ENCODE peak calls at places on chromosomes 16 and 17, in six cellular contexts. One of them, this sample, is unnamed.

GRCh38 chr17:18172528-18173278 is 10.9 kb upstream of the ALKBH5 start:
- DNase-seq in HL-60: no peak
- DNase-seq in CD8-positive, alpha-beta T cell: no peak
- DNase-seq in breast epithelium: no peak
- DNase-seq in mucosa of descending colon: no peak
- DNase-seq in brain microvascular endothelial cell: no peak
- DNase-seq in this sample: no peak

GRCh38 chr17:82882715-82883446 is 43.1 kb upstream of the ZNF750 start:
- DNase-seq in mucosa of descending colon: peak
- DNase-seq in brain microvascular endothelial cell: no peak
- DNase-seq in breast epithelium: peak
- DNase-seq in CD8-positive, alpha-beta T cell: peak
- DNase-seq in HL-60: no peak
- DNase-seq in this sample: peak

GRCh38 chr16:75273054-75273925 is 21.9 kb upstream of the BCAR1 start:
- DNase-seq in brain microvascular endothelial cell: no peak
- DNase-seq in CD8-positive, alpha-beta T cell: no peak
- DNase-seq in HL-60: no peak
- DNase-seq in mucosa of descending colon: no peak
- DNase-seq in breast epithelium: no peak
- DNase-seq in this sample: no peak

GRCh38 chr17:72614871-72615626 is 477.4 kb downstream of the SLC39A11 start:
- DNase-seq in brain microvascular endothelial cell: peak
- DNase-seq in CD8-positive, alpha-beta T cell: no peak
- DNase-seq in breast epithelium: peak
- DNase-seq in mucosa of descending colon: peak
- DNase-seq in HL-60: no peak
- DNase-seq in this sample: no peak

GRCh38 chr17:69723316-69723715 is 308.8 kb downstream of the MAP2K6 start:
- DNase-seq in brain microvascular endothelial cell: no peak
- DNase-seq in CD8-positive, alpha-beta T cell: no peak
- DNase-seq in HL-60: no peak
- DNase-seq in breast epithelium: no peak
- DNase-seq in mucosa of descending colon: no peak
- DNase-seq in this sample: no peak

GRCh38 chr17:78759203-78759968 is 22.7 kb downstream of the CYTH1 start:
- DNase-seq in CD8-positive, alpha-beta T cell: peak
- DNase-seq in brain microvascular endothelial cell: peak
- DNase-seq in mucosa of descending colon: peak
- DNase-seq in breast epithelium: no peak
- DNase-seq in HL-60: peak
- DNase-seq in this sample: no peak

GRCh38 chr16:11133344-11133921 is 122.6 kb downstream of the SOCS1 start:
- DNase-seq in mucosa of descending colon: peak
- DNase-seq in HL-60: peak
- DNase-seq in brain microvascular endothelial cell: peak
- DNase-seq in breast epithelium: peak
- DNase-seq in CD8-positive, alpha-beta T cell: no peak
- DNase-seq in this sample: peak

GRCh38 chr16:85347213-85347591 is 234.9 kb upstream of the CIBAR2 start:
- DNase-seq in HL-60: peak
- DNase-seq in CD8-positive, alpha-beta T cell: no peak
- DNase-seq in mucosa of descending colon: peak
- DNase-seq in breast epithelium: no peak
- DNase-seq in brain microvascular endothelial cell: no peak
- DNase-seq in this sample: no peak

GRCh38 chr16:87926246-87927194 is 9.8 kb downstream of the CA5A start:
- DNase-seq in CD8-positive, alpha-beta T cell: no peak
- DNase-seq in breast epithelium: no peak
- DNase-seq in brain microvascular endothelial cell: no peak
- DNase-seq in HL-60: no peak
- DNase-seq in mucosa of descending colon: no peak
- DNase-seq in this sample: no peak

GRCh38 chr16:20853076-20853597 is 46.8 kb downstream of the REXO5 start:
- DNase-seq in brain microvascular endothelial cell: no peak
- DNase-seq in HL-60: no peak
- DNase-seq in breast epithelium: no peak
- DNase-seq in CD8-positive, alpha-beta T cell: no peak
- DNase-seq in mucosa of descending colon: no peak
- DNase-seq in this sample: no peak

DNA sequence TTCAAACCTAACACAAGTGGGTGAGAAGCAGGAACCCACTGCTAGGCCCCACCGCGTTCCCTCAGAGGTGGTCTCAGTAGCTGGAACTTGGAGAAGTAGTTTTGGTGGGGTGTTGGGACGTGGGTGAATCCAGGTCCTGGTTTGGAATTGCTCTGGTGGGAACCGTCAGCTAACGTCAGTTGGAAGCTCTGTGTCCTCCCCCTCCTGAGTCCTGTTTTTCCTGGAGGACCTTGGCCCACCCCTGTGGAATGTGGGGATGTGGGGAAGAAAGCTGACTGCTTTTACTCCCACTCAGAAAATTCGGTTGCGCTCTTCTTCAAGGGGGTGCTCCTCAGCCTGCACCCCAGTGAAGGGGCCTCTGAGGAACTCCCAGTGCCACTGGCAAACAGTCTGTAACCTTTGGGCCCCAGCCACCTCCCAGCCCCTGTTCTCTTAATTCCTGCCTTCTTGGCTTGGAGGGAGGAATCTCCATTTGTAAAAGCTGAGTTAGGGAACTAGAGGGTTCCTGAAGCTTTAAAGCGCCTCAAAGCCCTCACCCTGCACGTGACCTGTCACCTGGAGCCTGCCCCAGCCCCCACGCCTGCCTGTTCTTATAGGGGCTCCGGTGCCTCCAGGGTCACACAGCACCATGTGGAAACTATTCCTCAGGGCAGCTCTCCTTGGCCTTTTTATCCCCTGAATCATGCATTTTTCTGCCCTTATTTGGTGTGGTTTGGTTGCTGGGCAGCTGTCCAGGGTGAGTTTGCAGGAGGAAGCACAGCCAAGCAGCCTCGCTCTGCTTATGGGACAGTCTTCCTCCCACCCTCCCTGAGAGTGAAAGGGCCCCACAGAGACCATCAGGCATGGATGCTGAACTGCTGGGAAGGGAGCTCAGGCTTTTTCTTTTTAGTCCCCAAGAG is 16.2 kb upstream of the NAGLU start:
- DNase-seq in breast epithelium: peak
- DNase-seq in CD8-positive, alpha-beta T cell: no peak
- DNase-seq in HL-60: no peak
- DNase-seq in brain microvascular endothelial cell: peak
- DNase-seq in mucosa of descending colon: peak
- DNase-seq in this sample: peak
- H3K4me3 ChIP-seq in breast epithelium: no peak
- H3K4me3 ChIP-seq in CD8-positive, alpha-beta T cell: no peak
- H3K4me3 ChIP-seq in HL-60: no peak
- H3K4me3 ChIP-seq in brain microvascular endothelial cell: no peak
- H3K4me3 ChIP-seq in mucosa of descending colon: no peak
- H3K4me3 ChIP-seq in this sample: no peak

GRCh38 chr17:29389994-29390855 is at the start of gene TAOK1:
- DNase-seq in CD8-positive, alpha-beta T cell: peak
- DNase-seq in brain microvascular endothelial cell: peak
- DNase-seq in breast epithelium: peak
- DNase-seq in HL-60: peak
- DNase-seq in mucosa of descending colon: peak
- DNase-seq in this sample: peak

GRCh38 chr17:29386760-29387159 is 3.4 kb upstream of the TAOK1 start:
- DNase-seq in CD8-positive, alpha-beta T cell: no peak
- DNase-seq in HL-60: no peak
- DNase-seq in breast epithelium: no peak
- DNase-seq in brain microvascular endothelial cell: no peak
- DNase-seq in mucosa of descending colon: no peak
- DNase-seq in this sample: no peak

GRCh38 chr17:29388937-29389336 is 1.2 kb upstream of the TAOK1 start:
- DNase-seq in breast epithelium: no peak
- DNase-seq in HL-60: no peak
- DNase-seq in mucosa of descending colon: peak
- DNase-seq in CD8-positive, alpha-beta T cell: no peak
- DNase-seq in brain microvascular endothelial cell: no peak
- DNase-seq in this sample: no peak

GRCh38 chr17:29383687-29384086 is 6.5 kb upstream of the TAOK1 start:
- DNase-seq in mucosa of descending colon: peak
- DNase-seq in breast epithelium: no peak
- DNase-seq in CD8-positive, alpha-beta T cell: no peak
- DNase-seq in brain microvascular endothelial cell: no peak
- DNase-seq in HL-60: no peak
- DNase-seq in this sample: no peak

GRCh38 chr17:29384901-29385300 is 5.3 kb upstream of the TAOK1 start:
- DNase-seq in CD8-positive, alpha-beta T cell: no peak
- DNase-seq in HL-60: no peak
- DNase-seq in breast epithelium: no peak
- DNase-seq in brain microvascular endothelial cell: no peak
- DNase-seq in mucosa of descending colon: no peak
- DNase-seq in this sample: no peak
- TF ChIP-seq CTCF in CD8-positive, alpha-beta T cell: no peak
- TF ChIP-seq CTCF in HL-60: no peak
- TF ChIP-seq CTCF in breast epithelium: no peak
- TF ChIP-seq CTCF in brain microvascular endothelial cell: peak
- TF ChIP-seq CTCF in mucosa of descending colon: no peak
- TF ChIP-seq CTCF in this sample: no peak

GRCh38 chr16:54935411-54936085 is 4.9 kb downstream of the IRX5 start:
- DNase-seq in mucosa of descending colon: no peak
- DNase-seq in breast epithelium: no peak
- DNase-seq in brain microvascular endothelial cell: no peak
- DNase-seq in HL-60: no peak
- DNase-seq in CD8-positive, alpha-beta T cell: no peak
- DNase-seq in this sample: no peak
- H3K4me3 ChIP-seq in mucosa of descending colon: no peak
- H3K4me3 ChIP-seq in breast epithelium: peak
- H3K4me3 ChIP-seq in brain microvascular endothelial cell: no peak
- H3K4me3 ChIP-seq in HL-60: no peak
- H3K4me3 ChIP-seq in CD8-positive, alpha-beta T cell: no peak
- H3K4me3 ChIP-seq in this sample: no peak

GRCh38 chr17:11803635-11804034 is 193.6 kb downstream of the ZNF18 start:
- DNase-seq in HL-60: no peak
- DNase-seq in CD8-positive, alpha-beta T cell: no peak
- DNase-seq in breast epithelium: no peak
- DNase-seq in mucosa of descending colon: no peak
- DNase-seq in brain microvascular endothelial cell: no peak
- DNase-seq in this sample: no peak

GRCh38 chr17:11795906-11796305 is 197.6 kb downstream of the DNAH9 start:
- DNase-seq in mucosa of descending colon: no peak
- DNase-seq in HL-60: no peak
- DNase-seq in breast epithelium: no peak
- DNase-seq in CD8-positive, alpha-beta T cell: no peak
- DNase-seq in brain microvascular endothelial cell: no peak
- DNase-seq in this sample: no peak

GRCh38 chr17:11803226-11803625 is 194.0 kb downstream of the ZNF18 start:
- DNase-seq in brain microvascular endothelial cell: no peak
- DNase-seq in HL-60: no peak
- DNase-seq in mucosa of descending colon: no peak
- DNase-seq in breast epithelium: no peak
- DNase-seq in CD8-positive, alpha-beta T cell: no peak
- DNase-seq in this sample: no peak

DNA sequence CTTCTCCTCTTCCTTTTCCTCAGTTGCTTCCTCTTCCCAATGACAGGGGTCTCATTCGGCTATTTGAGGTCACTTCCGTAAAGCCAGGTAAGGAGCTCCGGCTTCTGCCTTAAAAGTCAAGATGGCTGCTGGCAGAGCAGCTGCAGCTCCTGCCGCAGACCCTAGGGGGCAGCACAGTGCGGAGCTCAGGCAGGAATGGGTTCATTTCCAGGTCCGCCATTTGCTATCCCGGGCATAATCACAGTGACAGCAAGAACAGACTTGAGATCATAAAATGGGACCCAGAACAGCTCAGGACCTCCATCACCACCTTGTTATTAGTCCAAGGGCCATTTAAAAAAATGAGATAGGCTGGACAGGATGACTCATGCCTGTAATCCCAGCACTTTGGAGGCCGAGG is 199.5 kb downstream of the ZNF18 start:
- DNase-seq in brain microvascular endothelial cell: no peak
- DNase-seq in HL-60: no peak
- DNase-seq in CD8-positive, alpha-beta T cell: no peak
- DNase-seq in mucosa of descending colon: no peak
- DNase-seq in breast epithelium: no peak
- DNase-seq in this sample: no peak
- TF ChIP-seq CTCF in brain microvascular endothelial cell: peak
- TF ChIP-seq CTCF in HL-60: no peak
- TF ChIP-seq CTCF in CD8-positive, alpha-beta T cell: no peak
- TF ChIP-seq CTCF in mucosa of descending colon: no peak
- TF ChIP-seq CTCF in breast epithelium: no peak
- TF ChIP-seq CTCF in this sample: no peak